ENCODE peak calls at places on chromosomes 13 and 19, in six cellular contexts. Z is osteoblast, Y is DND-41, M is brain microvascular endothelial cell, N is lower lobe of right lung, T is Peyer's patch. F is an unnamed sample.

GRCh38 chr19:43605875-43606568 is 5.9 kb upstream of the SRRM5 start:
- DNase-seq in Z (peak; percentile 47), Y (no peak), M (no peak), N (no peak), T (no peak), F (no peak)

GRCh38 chr13:89153941-89154340 is 1482.8 kb downstream of the SLITRK5 start:
- DNase-seq in Z (no peak), Y (no peak), M (no peak), N (no peak), T (no peak), F (no peak)

GRCh38 chr19:12745166-12745897 is 6.3 kb upstream of the BEST2 start:
- DNase-seq in Z (peak; percentile 55), Y (no peak), M (peak; percentile 33), N (no peak), T (no peak), F (no peak)

GRCh38 chr13:49625392-49626137 is 2.7 kb upstream of the ARL11 start:
- DNase-seq in Z (peak; percentile 73), Y (no peak), M (peak; percentile 21), N (peak; percentile 83), T (no peak), F (peak; percentile 85)

GRCh38 chr19:34217952-34218817 is 36.2 kb upstream of the GARRE1 start:
- DNase-seq in Z (peak; percentile 86), Y (peak; percentile 78), M (peak; percentile 98), N (no peak), T (peak; percentile 33), F (no peak)

GRCh38 chr19:10274589-10274988 is 3.7 kb downstream of the ICAM1 start:
- DNase-seq in Z (no peak), Y (no peak), M (no peak), N (no peak), T (no peak), F (no peak)

GRCh38 chr13:107992542-107992941 is 222.8 kb downstream of the LIG4 start:
- DNase-seq in Z (no peak), Y (no peak), M (no peak), N (no peak), T (no peak), F (no peak)

GRCh38 chr13:30371649-30372265 is 50.5 kb upstream of the UBE2L5 start:
- DNase-seq in Z (peak; percentile 88), Y (peak; percentile 96), M (peak; percentile 57), N (no peak), T (peak; percentile 88), F (no peak)

GRCh38 chr13:109812375-109812774 is 26.0 kb upstream of the IRS2 start:
- DNase-seq in Z (no peak), Y (no peak), M (no peak), N (no peak), T (no peak), F (no peak)

GRCh38 chr13:37413161-37413560 is 185.4 kb downstream of the POSTN start:
- DNase-seq in Z (no peak), Y (no peak), M (no peak), N (no peak), T (no peak), F (no peak)

GRCh38 chr19:3365447-3366103 is 808 bp upstream of the NFIC start:
- DNase-seq in Z (peak; percentile 96), Y (no peak), M (no peak), N (peak; percentile 82), T (no peak), F (peak; percentile 83)

GRCh38 chr13:112066624-112067004 is 335 bp upstream of the SOX1 start:
- DNase-seq in Z (peak; percentile 89), Y (no peak), M (no peak), N (peak; percentile 54), T (no peak), F (no peak)

GRCh38 chr13:57716295-57716694 is 84.8 kb downstream of the PCDH17 start:
- DNase-seq in Z (no peak), Y (no peak), M (no peak), N (no peak), T (no peak), F (no peak)

GRCh38 chr13:20391597-20392452 is 133.8 kb downstream of the CRYL1 start:
- DNase-seq in Z (peak; percentile 90), Y (no peak), M (no peak), N (no peak), T (no peak), F (no peak)

GRCh38 chr19:19211499-19212432 is at the start of gene NCAN:
- DNase-seq in Z (peak; percentile 37), Y (no peak), M (no peak), N (no peak), T (no peak), F (no peak)

GRCh38 chr13:73810647-73811046 is 323.6 kb downstream of the KLF12 start:
- DNase-seq in Z (no peak), Y (no peak), M (no peak), N (no peak), T (no peak), F (no peak)

GRCh38 chr13:97780486-97780885 is 173.0 kb upstream of the IPO5 start:
- DNase-seq in Z (no peak), Y (no peak), M (no peak), N (no peak), T (no peak), F (no peak)

GRCh38 chr19:55261671-55262126 is 2.9 kb upstream of the PPP6R1 start:
- DNase-seq in Z (no peak), Y (no peak), M (no peak), N (no peak), T (no peak), F (no peak)

GRCh38 chr13:89862691-89863036 is 1484.8 kb upstream of the MIR17HG start:
- DNase-seq in Z (no peak), Y (no peak), M (no peak), N (no peak), T (no peak), F (no peak)

GRCh38 chr13:24616514-24616913 is 63.7 kb upstream of the ATP12A start:
- DNase-seq in Z (no peak), Y (no peak), M (no peak), N (no peak), T (no peak), F (no peak)

GRCh38 chr19:43229315-43229714 is 23.9 kb upstream of the PSG4 start:
- DNase-seq in Z (no peak), Y (no peak), M (peak; percentile 25), N (no peak), T (no peak), F (no peak)

GRCh38 chr13:24134772-24135171 is 25.7 kb upstream of the SPATA13 start:
- DNase-seq in Z (no peak), Y (no peak), M (no peak), N (no peak), T (no peak), F (no peak)

GRCh38 chr13:30734434-30734833 is 909 bp upstream of the ALOX5AP start:
- DNase-seq in Z (peak; percentile 67), Y (no peak), M (no peak), N (no peak), T (no peak), F (no peak)

GRCh38 chr13:61777281-61777680 is 361.6 kb upstream of the PCDH20 start:
- DNase-seq in Z (no peak), Y (no peak), M (no peak), N (no peak), T (no peak), F (no peak)

DNA sequence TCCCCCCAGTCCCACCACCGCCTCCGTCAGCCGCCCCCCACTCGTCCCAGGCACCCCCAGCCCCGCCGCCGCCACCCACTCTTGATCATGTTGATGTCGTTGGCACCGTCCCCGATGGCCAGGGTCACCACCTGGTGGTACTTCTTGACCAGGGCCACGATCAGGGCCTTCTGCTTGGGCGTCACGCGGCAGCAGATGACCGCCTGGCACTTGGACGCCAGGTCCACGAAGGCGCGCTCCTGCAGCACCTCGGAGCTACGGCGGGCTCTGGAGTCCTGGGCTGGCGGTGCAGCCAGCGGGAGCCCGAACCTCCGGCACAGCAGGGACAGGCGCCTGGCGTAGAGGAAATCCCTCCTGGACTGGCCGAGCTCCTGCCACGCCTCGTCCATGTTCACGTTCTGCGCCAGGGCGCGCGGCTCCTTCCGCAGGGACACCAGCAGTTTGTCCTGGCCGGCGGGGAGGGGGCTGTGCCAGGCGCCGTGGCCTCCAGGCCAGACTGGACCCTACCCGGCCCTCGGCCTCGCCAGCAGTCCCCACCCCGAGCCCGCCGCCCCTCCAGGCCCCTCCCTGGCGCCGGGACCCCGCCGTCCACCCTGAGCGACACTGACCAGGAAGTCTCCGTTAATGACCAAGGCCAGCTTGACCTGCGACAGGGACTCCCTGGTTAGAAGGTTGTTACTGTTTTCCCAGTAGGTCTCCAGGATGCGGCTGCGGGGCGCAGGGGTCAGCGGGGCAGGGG is 22.6 kb downstream of the ATP8B3 start:
- DNase-seq in Z (no peak), Y (no peak), M (no peak), N (no peak), T (no peak), F (no peak)
- H3K27ac ChIP-seq in Z (no peak overlapping the region), Y (no peak overlapping the region), M (no peak overlapping the region), N (no peak overlapping the region), T (no peak overlapping the region), F (no peak overlapping the region)

DNA sequence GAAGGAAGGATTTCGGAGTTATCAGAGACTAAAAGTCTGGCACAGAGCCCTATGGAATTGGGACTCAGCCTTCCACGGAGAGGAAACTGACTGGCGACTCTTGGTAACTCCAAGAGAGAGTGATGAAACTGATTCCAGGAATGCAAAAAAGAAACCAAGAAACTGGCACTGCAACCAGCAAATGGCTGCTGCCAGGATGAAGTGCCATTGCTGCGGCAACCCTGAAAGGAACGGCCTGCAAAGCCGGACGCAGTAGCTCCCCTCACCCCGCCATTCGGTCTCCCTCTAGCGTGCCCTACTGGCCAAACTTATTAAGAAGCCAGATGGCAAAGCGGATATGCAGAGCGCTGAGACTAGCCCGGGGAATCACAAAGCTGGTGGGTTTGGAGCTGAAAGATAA is 236.0 kb downstream of the PCDH9 start:
- DNase-seq in Z (peak; percentile 83), Y (peak; percentile 5), M (peak; percentile 61), N (peak; percentile 73), T (peak; percentile 30), F (peak; percentile 79)
- H3K4me3 ChIP-seq in Z (peak overlapping the region; percentile 69), Y (no peak overlapping the region), M (peak overlapping the region; percentile 33), N (peak overlapping the region; percentile 36), T (no peak overlapping the region), F (peak overlapping the region; percentile 30)

DNA sequence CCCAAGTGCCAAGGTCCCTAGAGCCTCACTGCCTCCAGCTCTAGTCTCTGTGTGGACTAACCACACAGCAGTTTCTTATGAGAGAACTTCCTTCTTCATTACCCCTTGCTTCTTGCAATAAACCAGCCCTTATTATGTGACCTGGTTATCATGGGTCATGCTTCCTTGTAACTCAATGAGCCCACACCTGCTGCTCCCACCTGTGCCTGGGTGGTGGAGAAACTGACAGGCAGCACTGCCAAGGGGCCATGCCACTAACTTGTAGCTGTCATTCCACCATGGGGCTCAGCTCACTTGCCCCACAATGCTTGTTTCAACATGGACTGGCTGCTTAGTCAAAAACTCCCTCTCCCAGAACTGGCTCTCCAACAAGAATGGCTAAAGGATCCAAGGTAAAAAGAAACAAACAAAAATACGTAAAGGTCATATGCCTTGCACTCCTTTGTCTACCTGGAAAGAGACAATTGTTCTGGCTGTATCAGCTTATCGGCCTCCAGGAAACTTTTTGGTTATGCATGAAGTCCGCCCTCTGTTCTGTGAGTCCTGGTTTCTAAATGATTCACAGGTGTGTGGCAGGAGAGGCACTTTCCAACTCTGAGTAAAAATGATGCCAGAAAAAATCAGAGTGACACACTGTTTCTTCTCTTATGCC is 446.4 kb downstream of the COG6 start:
- DNase-seq in Z (no peak), Y (no peak), M (no peak), N (no peak), T (no peak), F (no peak)
- H3K27ac ChIP-seq in Z (no peak overlapping the region), Y (no peak overlapping the region), M (no peak overlapping the region), N (no peak overlapping the region), T (no peak overlapping the region), F (no peak overlapping the region)

DNA sequence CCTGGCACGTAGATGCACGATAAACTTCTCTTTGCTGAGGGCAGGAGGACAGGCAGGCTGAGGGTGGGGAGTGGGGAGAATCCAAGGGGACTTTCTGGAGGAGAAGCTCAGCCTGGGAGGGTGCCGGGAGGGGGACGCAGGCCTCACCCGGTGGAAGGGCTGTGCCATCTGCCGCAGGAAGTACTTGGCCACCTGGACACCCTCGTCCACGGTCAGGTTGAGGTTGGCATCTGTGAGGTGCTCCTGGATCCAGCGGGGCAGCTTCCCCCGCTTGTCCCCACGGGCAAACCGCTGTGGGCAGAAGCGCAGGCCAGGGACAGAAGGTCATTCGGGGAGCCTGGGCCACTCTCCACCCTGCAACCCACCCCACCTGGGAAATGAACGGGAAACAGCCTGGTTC is 11.5 kb downstream of the KLC3 start:
- DNase-seq in Z (no peak), Y (no peak), M (no peak), N (no peak), T (no peak), F (no peak)
- H3K4me3 ChIP-seq in Z (no peak overlapping the region), Y (no peak overlapping the region), M (no peak overlapping the region), N (no peak overlapping the region), T (no peak overlapping the region), F (no peak overlapping the region)